ENCODE peak calls at places on chromosomes 11 and 22, in five cellular contexts. One of them, this sample, is unnamed.

GRCh38 chr11:74444173-74444832 is 23.0 kb downstream of the KCNE3 start:
- DNase-seq in body of pancreas: peak
- DNase-seq in SIG-M5: no peak
- DNase-seq in germinal center: no peak
- DNase-seq in KBM-7: no peak
- DNase-seq in this sample: no peak

GRCh38 chr22:24826710-24827285 is 20.8 kb downstream of the SGSM1 start:
- DNase-seq in body of pancreas: no peak
- DNase-seq in SIG-M5: no peak
- DNase-seq in germinal center: no peak
- DNase-seq in KBM-7: no peak
- DNase-seq in this sample: no peak

GRCh38 chr22:21447694-21448402 is 19.3 kb upstream of the TMEM191C start:
- DNase-seq in body of pancreas: peak
- DNase-seq in SIG-M5: no peak
- DNase-seq in germinal center: no peak
- DNase-seq in KBM-7: peak
- DNase-seq in this sample: no peak

GRCh38 chr22:39526736-39527171 is 5.8 kb downstream of the RPS19BP1 start:
- DNase-seq in body of pancreas: no peak
- DNase-seq in SIG-M5: no peak
- DNase-seq in germinal center: no peak
- DNase-seq in KBM-7: peak
- DNase-seq in this sample: peak

GRCh38 chr11:29300441-29300840 is 716.4 kb downstream of the KCNA4 start:
- DNase-seq in body of pancreas: no peak
- DNase-seq in SIG-M5: no peak
- DNase-seq in germinal center: no peak
- DNase-seq in KBM-7: no peak
- DNase-seq in this sample: no peak

GRCh38 chr11:94602430-94603372 is 35.5 kb downstream of the PIWIL4 start:
- DNase-seq in body of pancreas: peak
- DNase-seq in SIG-M5: no peak
- DNase-seq in germinal center: no peak
- DNase-seq in KBM-7: peak
- DNase-seq in this sample: no peak

GRCh38 chr11:121661796-121662508 is 209.2 kb upstream of the SORL1-AS1 start:
- DNase-seq in body of pancreas: no peak
- DNase-seq in SIG-M5: no peak
- DNase-seq in germinal center: no peak
- DNase-seq in KBM-7: no peak
- DNase-seq in this sample: no peak

GRCh38 chr11:36509265-36509664 is 807 bp downstream of the TRAF6 start:
- DNase-seq in body of pancreas: no peak
- DNase-seq in SIG-M5: no peak
- DNase-seq in germinal center: peak
- DNase-seq in KBM-7: peak
- DNase-seq in this sample: peak

GRCh38 chr11:41309111-41309522 is 150.3 kb downstream of the LRRC4C start:
- DNase-seq in body of pancreas: no peak
- DNase-seq in SIG-M5: no peak
- DNase-seq in germinal center: no peak
- DNase-seq in KBM-7: no peak
- DNase-seq in this sample: no peak

GRCh38 chr22:46596819-46597218 is 23.4 kb upstream of the GRAMD4 start:
- DNase-seq in body of pancreas: peak
- DNase-seq in SIG-M5: no peak
- DNase-seq in germinal center: no peak
- DNase-seq in KBM-7: no peak
- DNase-seq in this sample: no peak

GRCh38 chr11:92284107-92284506 is 59.5 kb downstream of the FAT3 start:
- DNase-seq in body of pancreas: no peak
- DNase-seq in SIG-M5: no peak
- DNase-seq in germinal center: no peak
- DNase-seq in KBM-7: no peak
- DNase-seq in this sample: no peak

GRCh38 chr11:38718049-38718448 is 2120.0 kb upstream of the RAG2 start:
- DNase-seq in body of pancreas: no peak
- DNase-seq in SIG-M5: no peak
- DNase-seq in germinal center: no peak
- DNase-seq in KBM-7: no peak
- DNase-seq in this sample: no peak

GRCh38 chr11:64553554-64554201 is 37.3 kb upstream of the SLC22A12 start:
- DNase-seq in body of pancreas: peak
- DNase-seq in SIG-M5: no peak
- DNase-seq in germinal center: peak
- DNase-seq in KBM-7: peak
- DNase-seq in this sample: peak

GRCh38 chr11:94183886-94184264 is 55.2 kb downstream of the PANX1 start:
- DNase-seq in body of pancreas: peak
- DNase-seq in SIG-M5: no peak
- DNase-seq in germinal center: peak
- DNase-seq in KBM-7: peak
- DNase-seq in this sample: peak

GRCh38 chr22:39727541-39727940 is 157.0 kb downstream of the CACNA1I start:
- DNase-seq in body of pancreas: no peak
- DNase-seq in SIG-M5: no peak
- DNase-seq in germinal center: no peak
- DNase-seq in KBM-7: no peak
- DNase-seq in this sample: no peak

GRCh38 chr11:10550503-10550902 is 9.5 kb upstream of the RNF141 start:
- DNase-seq in body of pancreas: no peak
- DNase-seq in SIG-M5: no peak
- DNase-seq in germinal center: no peak
- DNase-seq in KBM-7: no peak
- DNase-seq in this sample: no peak

GRCh38 chr11:115162919-115163318 is 341.3 kb downstream of the CADM1 start:
- DNase-seq in body of pancreas: no peak
- DNase-seq in SIG-M5: no peak
- DNase-seq in germinal center: no peak
- DNase-seq in KBM-7: no peak
- DNase-seq in this sample: no peak

GRCh38 chr11:62472063-62472884 is 53.4 kb downstream of the SCGB1A1 start:
- DNase-seq in body of pancreas: no peak
- DNase-seq in SIG-M5: no peak
- DNase-seq in germinal center: no peak
- DNase-seq in KBM-7: no peak
- DNase-seq in this sample: no peak

GRCh38 chr11:110173775-110174644 is 80.8 kb downstream of the ZC3H12C start:
- DNase-seq in body of pancreas: peak
- DNase-seq in SIG-M5: no peak
- DNase-seq in germinal center: peak
- DNase-seq in KBM-7: peak
- DNase-seq in this sample: peak

GRCh38 chr11:102734650-102735049 is 9.9 kb upstream of the MMP8 start:
- DNase-seq in body of pancreas: no peak
- DNase-seq in SIG-M5: no peak
- DNase-seq in germinal center: no peak
- DNase-seq in KBM-7: no peak
- DNase-seq in this sample: no peak

This sample was measured in B cell.